ENCODE peak calls at places on chromosome 6, in five cellular contexts. B is IMR-90, W is HepG2, R is K562, M is GM12878. L is an unnamed sample.

GRCh38 chr6:120869397-120869796 is 464.9 kb downstream of the TBC1D32 start:
- DNase-seq in B (no peak), W (no peak), R (no peak), M (no peak), L (no peak)

GRCh38 chr6:118128755-118129154 is 221.7 kb downstream of the SLC35F1 start:
- DNase-seq in B (no peak), W (no peak), R (no peak), M (no peak), L (no peak)

GRCh38 chr6:159646731-159647130 is 46.3 kb downstream of the SOD2 start:
- DNase-seq in B (peak), W (no peak), R (no peak), M (peak), L (no peak)

GRCh38 chr6:72560721-72561593 is 60.9 kb upstream of the KCNQ5 start:
- DNase-seq in B (peak), W (no peak), R (peak), M (no peak), L (peak)

GRCh38 chr6:106927531-106928398 is 46.8 kb downstream of the CD24 start:
- DNase-seq in B (peak), W (peak), R (peak), M (no peak), L (no peak)

GRCh38 chr6:9646346-9647042 is 768.4 kb downstream of the TFAP2A start:
- DNase-seq in B (peak), W (no peak), R (no peak), M (no peak), L (no peak)

GRCh38 chr6:121222656-121223055 is 111.6 kb downstream of the TBC1D32 start:
- DNase-seq in B (peak), W (no peak), R (peak), M (no peak), L (no peak)

GRCh38 chr6:17905611-17906592 is 81.5 kb downstream of the KIF13A start:
- DNase-seq in B (peak), W (no peak), R (no peak), M (no peak), L (no peak)

GRCh38 chr6:154928325-154928922 is 66.7 kb upstream of the TIAM2 start:
- DNase-seq in B (peak), W (peak), R (peak), M (peak), L (peak)

GRCh38 chr6:168875811-168876576 is 377.7 kb downstream of the THBS2 start:
- DNase-seq in B (no peak), W (no peak), R (no peak), M (no peak), L (no peak)

GRCh38 chr6:166940643-166941068 is 15.7 kb downstream of the RNASET2 start:
- DNase-seq in B (peak), W (no peak), R (peak), M (no peak), L (no peak)

GRCh38 chr6:36104836-36105235 is 25.5 kb upstream of the MAPK13 start:
- DNase-seq in B (peak), W (no peak), R (no peak), M (no peak), L (no peak)

GRCh38 chr6:94639564-94639963 is 937.8 kb upstream of the MANEA start:
- DNase-seq in B (no peak), W (no peak), R (no peak), M (no peak), L (no peak)

GRCh38 chr6:7823552-7823951 is 87.0 kb downstream of the TXNDC5 start:
- DNase-seq in B (no peak), W (no peak), R (no peak), M (no peak), L (no peak)

GRCh38 chr6:132202569-132202968 is 198.7 kb downstream of the MOXD1 start:
- DNase-seq in B (peak), W (no peak), R (no peak), M (no peak), L (no peak)

GRCh38 chr6:160952633-160953281 is 38.8 kb upstream of the MAP3K4 start:
- DNase-seq in B (no peak), W (no peak), R (no peak), M (no peak), L (no peak)

GRCh38 chr6:116536216-116536621 is 9.3 kb downstream of the TRAPPC3L start:
- DNase-seq in B (peak), W (peak), R (peak), M (no peak), L (peak)

GRCh38 chr6:137995371-137995770 is 111.8 kb downstream of the PERP start:
- DNase-seq in B (no peak), W (no peak), R (no peak), M (no peak), L (no peak)
- TF ChIP-seq MXI1 in B (no peak), W (no peak), R (no peak), M (no peak), L (no peak)

DNA sequence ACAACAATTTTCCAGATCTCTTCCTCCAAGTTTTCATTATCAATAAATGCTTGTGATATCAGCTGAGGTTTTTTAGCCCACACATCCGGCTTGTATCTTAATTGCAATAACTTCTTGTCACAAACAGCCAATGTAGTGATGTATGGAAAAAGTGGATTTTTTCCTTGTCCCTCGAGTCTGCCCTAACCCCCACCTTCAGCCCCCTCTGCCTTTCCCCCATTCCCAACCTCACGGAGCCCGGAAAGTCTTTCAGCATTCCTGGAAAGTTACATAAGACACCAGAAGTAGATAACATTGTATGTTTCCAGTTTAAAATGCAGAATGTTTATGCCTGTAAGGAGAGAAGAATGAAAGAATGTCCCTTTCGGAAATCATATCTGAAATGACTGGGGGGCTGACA is 179.2 kb upstream of the PHACTR1 start:
- DNase-seq in B (peak), W (peak), R (no peak), M (no peak), L (no peak)
- H3K4me2 ChIP-seq in B (peak), W (no peak), R (no peak), M (no peak), L (no peak)

GRCh38 chr6:80586242-80586641 is 479.8 kb downstream of the BCKDHB start:
- DNase-seq in B (no peak), W (no peak), R (no peak), M (no peak), L (no peak)
- TF ChIP-seq MXI1 in B (no peak), W (no peak), R (no peak), M (no peak), L (no peak)

DNA sequence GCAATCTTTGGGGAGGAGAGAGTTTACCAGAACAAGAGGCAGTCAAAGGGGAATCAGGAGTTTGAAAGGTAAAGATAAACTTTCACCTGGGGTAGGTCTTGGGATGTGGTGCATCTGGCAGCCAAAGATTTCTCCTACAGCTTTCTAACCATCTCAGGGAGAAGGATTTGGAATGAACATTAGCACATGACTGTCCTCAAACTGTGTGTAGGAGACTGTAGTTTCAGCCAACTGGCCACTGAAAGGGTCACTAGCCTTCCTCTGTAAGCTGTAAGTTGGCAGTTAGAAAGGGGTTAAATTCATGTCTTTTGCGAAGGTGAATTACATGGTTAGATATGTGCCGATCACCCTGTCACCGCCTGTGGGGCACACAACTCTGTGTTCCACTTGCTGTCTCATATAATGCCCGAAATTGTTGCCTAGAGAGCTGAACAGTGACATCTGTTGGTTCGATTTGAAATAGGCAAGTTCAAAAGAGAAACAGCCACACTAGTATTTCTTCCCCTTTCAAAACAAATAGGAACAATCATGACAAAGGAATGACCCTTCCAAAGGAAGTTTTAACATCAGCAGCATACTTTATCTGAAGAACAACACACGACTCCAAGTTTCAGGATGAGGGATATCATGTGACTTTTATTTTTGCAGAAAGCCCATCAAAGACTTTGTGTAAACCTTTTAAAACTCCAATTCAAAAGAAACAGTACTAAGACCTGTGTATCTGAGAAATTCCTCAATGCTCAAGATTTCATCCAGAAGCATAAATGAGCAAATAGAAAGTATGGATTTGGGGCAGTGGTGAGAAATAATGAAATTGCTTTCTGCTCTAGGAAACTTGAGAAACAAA is 1.1 kb upstream of the OPN5 start:
- DNase-seq in B (peak), W (peak), R (peak), M (no peak), L (peak)
- H3K4me2 ChIP-seq in B (peak), W (peak), R (peak), M (no peak), L (peak)

DNA sequence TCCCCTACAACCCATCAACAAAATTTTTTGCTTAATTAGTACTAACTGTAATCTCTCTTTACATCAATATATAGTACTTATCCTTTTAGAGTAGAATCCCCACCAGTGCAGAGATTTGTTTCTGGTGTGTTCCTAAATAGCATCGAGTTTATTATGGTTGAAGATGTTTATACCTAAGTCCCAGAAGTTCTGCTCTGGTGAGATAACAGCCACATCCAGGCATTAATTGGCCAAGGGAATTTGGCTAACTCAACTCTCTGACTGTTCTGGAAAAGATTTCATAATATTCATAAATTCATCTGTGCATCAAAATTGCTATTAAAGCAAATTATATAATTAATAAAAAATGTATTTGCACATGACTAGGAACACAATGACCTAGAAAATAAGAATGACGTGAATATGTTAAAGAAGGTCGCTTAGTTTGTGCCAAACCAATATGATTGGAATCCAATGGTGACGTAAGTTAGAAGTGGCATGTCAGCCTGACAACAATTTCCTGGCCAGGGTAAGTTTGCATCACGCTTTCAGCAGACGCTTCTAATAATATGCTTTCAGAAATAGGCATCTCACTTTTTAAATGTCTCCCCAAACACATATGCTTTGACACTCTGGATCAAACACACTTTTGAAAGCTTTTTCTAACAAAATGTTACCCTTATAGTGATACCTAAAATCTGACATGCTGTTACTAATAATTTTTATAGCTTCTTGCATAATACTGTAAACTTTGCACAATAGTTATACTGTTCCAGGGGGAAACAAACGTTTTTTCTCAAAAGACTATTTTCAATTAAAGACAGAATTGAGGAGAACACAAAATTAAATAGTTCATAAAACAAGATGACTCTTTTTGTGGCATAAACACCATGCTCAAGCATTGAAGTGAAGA is 236.7 kb downstream of the TENT5A start:
- DNase-seq in B (peak), W (no peak), R (no peak), M (no peak), L (no peak)
- TF ChIP-seq MXI1 in B (no peak), W (no peak), R (no peak), M (no peak), L (no peak)

DNA sequence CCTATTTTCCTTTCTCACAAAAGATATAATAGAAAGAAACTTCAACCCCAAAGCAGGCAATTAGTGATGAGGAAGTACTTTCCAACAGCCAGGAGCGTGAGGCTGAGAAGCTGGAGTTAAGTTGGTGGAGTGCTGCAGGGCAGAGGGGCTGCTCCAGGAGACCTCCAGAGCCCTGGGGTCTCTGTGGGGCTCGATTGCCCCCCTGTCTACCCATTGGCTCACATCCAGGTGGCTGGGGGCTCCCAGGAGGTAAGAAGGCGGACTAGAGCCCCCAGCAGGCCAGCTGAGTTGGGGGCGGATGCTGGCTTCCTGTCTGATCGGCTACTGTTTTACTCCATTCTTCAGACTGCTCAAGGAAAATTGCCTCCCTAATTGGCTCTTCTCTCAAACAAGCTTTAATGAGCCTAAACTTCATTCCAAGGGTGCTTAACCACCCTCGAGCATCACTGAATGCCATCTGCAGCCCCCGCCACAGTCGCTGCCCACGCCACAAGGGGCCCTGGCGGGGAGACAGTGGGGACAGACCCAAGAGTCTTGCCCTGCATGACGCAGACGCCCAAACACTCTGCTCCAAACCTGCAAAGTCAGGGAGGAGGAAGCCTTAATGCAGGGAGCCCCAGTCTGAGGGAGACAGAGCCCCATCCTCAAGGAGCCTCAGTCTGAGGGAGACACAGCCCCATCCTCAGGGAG is 78.6 kb downstream of the MDGA1 start:
- DNase-seq in B (no peak), W (no peak), R (no peak), M (no peak), L (no peak)
- H3K4me2 ChIP-seq in B (no peak), W (no peak), R (no peak), M (no peak), L (no peak)

GRCh38 chr6:13914346-13914745 is 10.4 kb upstream of the RNF182 start:
- DNase-seq in B (peak), W (no peak), R (no peak), M (no peak), L (no peak)

GRCh38 chr6:13917141-13917540 is 7.6 kb upstream of the RNF182 start:
- DNase-seq in B (no peak), W (no peak), R (no peak), M (no peak), L (no peak)

GRCh38 chr6:13918686-13919085 is 6.1 kb upstream of the RNF182 start:
- DNase-seq in B (no peak), W (no peak), R (no peak), M (no peak), L (no peak)

GRCh38 chr6:13915566-13916229 is 9.1 kb upstream of the RNF182 start:
- DNase-seq in B (no peak), W (no peak), R (peak), M (no peak), L (no peak)

DNA sequence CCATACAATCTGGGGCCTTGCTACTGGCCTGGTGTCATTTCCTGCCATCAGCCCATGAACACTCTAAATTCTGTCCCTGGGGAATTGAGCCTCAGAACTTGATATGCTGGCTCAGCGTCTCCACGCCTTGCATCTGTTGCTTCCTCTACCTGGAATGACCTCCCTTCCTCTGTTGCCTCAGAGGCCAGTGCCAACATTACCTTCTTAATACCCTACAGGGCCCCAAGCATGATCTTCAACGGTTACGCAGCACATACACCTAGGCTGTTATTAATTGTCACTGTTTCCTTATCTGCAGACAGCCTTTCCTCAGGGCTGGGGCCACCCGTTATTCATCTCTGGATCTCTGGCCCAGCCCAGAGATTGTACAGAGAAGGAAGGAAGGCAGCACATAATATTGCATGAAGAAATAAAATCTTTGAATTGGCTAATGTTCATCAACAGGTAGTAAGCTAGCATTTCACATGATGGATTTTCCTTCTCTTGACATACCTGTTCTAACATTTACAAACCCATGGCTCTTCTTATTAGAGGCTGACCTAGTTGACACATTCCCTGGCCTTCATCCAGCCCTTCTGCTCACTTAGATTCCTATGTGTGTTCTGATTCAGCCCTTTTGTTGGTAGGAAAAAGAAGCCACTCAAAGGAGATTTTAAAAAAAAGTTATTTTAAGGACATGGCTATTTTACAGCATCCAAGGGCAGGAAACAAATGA is 8.4 kb upstream of the RNF182 start:
- DNase-seq in B (peak), W (no peak), R (peak), M (no peak), L (no peak)
- TF ChIP-seq MXI1 in B (no peak), W (no peak), R (no peak), M (no peak), L (no peak)

GRCh38 chr6:37265031-37265430 is 7.1 kb upstream of the TMEM217 start:
- DNase-seq in B (no peak), W (no peak), R (no peak), M (no peak), L (no peak)
- H3K4me2 ChIP-seq in B (no peak), W (no peak), R (no peak), M (no peak), L (no peak)

GRCh38 chr6:119355890-119356289 is 6.3 kb upstream of the MAN1A1 start:
- DNase-seq in B (no peak), W (no peak), R (no peak), M (no peak), L (no peak)

GRCh38 chr6:119360262-119360915 is 10.8 kb upstream of the MAN1A1 start:
- DNase-seq in B (no peak), W (no peak), R (no peak), M (no peak), L (no peak)

GRCh38 chr6:119361209-119361608 is 11.6 kb upstream of the MAN1A1 start:
- DNase-seq in B (no peak), W (no peak), R (no peak), M (no peak), L (no peak)
- TF ChIP-seq MXI1 in B (no peak), W (no peak), R (no peak), M (no peak), L (no peak)

GRCh38 chr6:26225848-26226590 is 138.8 kb downstream of the HFE start:
- DNase-seq in B (no peak), W (no peak), R (no peak), M (no peak), L (no peak)
- H3K4me2 ChIP-seq in B (peak), W (peak), R (no peak), M (no peak), L (peak)

L was measured in SK-N-SH.